ENCODE peak calls at places on chromosomes 11 and 22, in seven cellular contexts. W is transverse colon, F is spleen, G is sigmoid colon, X is HCT116, Z is GM12878, V is GM12891. L is an unnamed sample.

GRCh38 chr11:86341382-86341781 is 33.3 kb upstream of the CCDC81 start:
- DNase-seq in W (no peak), F (no peak), G (no peak), X (no peak), Z (no peak), V (no peak), L (no peak)

GRCh38 chr11:1793091-1793490 is 29.4 kb upstream of the CTSD start:
- DNase-seq in W (no peak), F (no peak), G (no peak), X (no peak), Z (no peak), V (no peak), L (no peak)

GRCh38 chr22:36009085-36009484 is 19.5 kb downstream of the RBFOX2 start:
- DNase-seq in W (no peak), F (no peak), G (no peak), X (no peak), Z (no peak), V (no peak), L (no peak)

GRCh38 chr11:83648610-83649467 is 362.7 kb upstream of the CCDC90B start:
- DNase-seq in W (no peak), F (no peak), G (no peak), X (no peak), Z (no peak), V (no peak), L (no peak)

GRCh38 chr11:43517518-43517917 is 158.8 kb downstream of the TTC17 start:
- DNase-seq in W (no peak), F (no peak), G (no peak), X (no peak), Z (no peak), V (no peak), L (no peak)

GRCh38 chr11:116535120-116535519 is 237.7 kb downstream of the BUD13 start:
- DNase-seq in W (no peak), F (no peak), G (peak; percentile 38), X (no peak), Z (no peak), V (no peak), L (no peak)

GRCh38 chr11:75513250-75513649 is 12.5 kb downstream of the GDPD5 start:
- DNase-seq in W (no peak), F (no peak), G (no peak), X (no peak), Z (no peak), V (no peak), L (no peak)

GRCh38 chr22:46845281-46846153 is 83.1 kb downstream of the TBC1D22A start:
- DNase-seq in W (no peak), F (no peak), G (no peak), X (no peak), Z (no peak), V (no peak), L (no peak)

GRCh38 chr11:75279273-75279672 is 38.7 kb downstream of the TPBGL start:
- DNase-seq in W (no peak), F (peak; percentile 17), G (peak; percentile 27), X (no peak), Z (no peak), V (no peak), L (no peak)

GRCh38 chr22:23898006-23898974 is 4.1 kb downstream of the MIF start:
- DNase-seq in W (no peak), F (no peak), G (no peak), X (no peak), Z (no peak), V (no peak), L (no peak)

GRCh38 chr11:112364962-112365481 is 104.4 kb upstream of the PLET1 start:
- DNase-seq in W (peak; percentile 35), F (no peak), G (peak; percentile 85), X (no peak), Z (no peak), V (no peak), L (no peak)

GRCh38 chr22:48218889-48219420 is 1456.5 kb downstream of the TBC1D22A start:
- DNase-seq in W (no peak), F (no peak), G (no peak), X (no peak), Z (no peak), V (no peak), L (no peak)

GRCh38 chr11:10498022-10498400 is 42.9 kb downstream of the AMPD3 start:
- DNase-seq in W (no peak), F (no peak), G (peak; percentile 53), X (no peak), Z (no peak), V (no peak), L (no peak)

GRCh38 chr11:6927030-6927617 is 898 bp downstream of the ZNF215 start:
- DNase-seq in W (peak; percentile 33), F (no peak), G (no peak), X (peak; percentile 10), Z (peak; percentile 7), V (no peak), L (no peak)

GRCh38 chr11:71286701-71287643 is 34.6 kb upstream of the SHANK2 start:
- DNase-seq in W (peak; percentile 60), F (no peak), G (peak; percentile 56), X (no peak), Z (no peak), V (no peak), L (peak; percentile 91)

GRCh38 chr22:41687901-41688364 is 734 bp downstream of the SNU13 start:
- DNase-seq in W (peak; percentile 35), F (peak; percentile 83), G (no peak), X (no peak), Z (no peak), V (no peak), L (no peak)

GRCh38 chr22:35315855-35316745 is 16.4 kb downstream of the TOM1 start:
- DNase-seq in W (no peak), F (peak; percentile 64), G (peak; percentile 65), X (no peak), Z (no peak), V (no peak), L (peak; percentile 65)

GRCh38 chr11:45412033-45412432 is 125.9 kb upstream of the SYT13 start:
- DNase-seq in W (no peak), F (no peak), G (no peak), X (no peak), Z (no peak), V (no peak), L (no peak)

GRCh38 chr11:10310301-10310841 is 5.5 kb downstream of the ADM start:
- DNase-seq in W (no peak), F (no peak), G (no peak), X (no peak), Z (no peak), V (no peak), L (no peak)

GRCh38 chr11:95592455-95592854 is 197.1 kb downstream of the FAM76B start:
- DNase-seq in W (no peak), F (no peak), G (no peak), X (no peak), Z (no peak), V (no peak), L (no peak)

GRCh38 chr11:25566298-25567200 is 765.4 kb upstream of the ANO3 start:
- DNase-seq in W (no peak), F (no peak), G (peak; percentile 64), X (no peak), Z (no peak), V (no peak), L (peak; percentile 20)

GRCh38 chr11:31375866-31376265 is 6.2 kb downstream of the DNAJC24 start:
- DNase-seq in W (no peak), F (no peak), G (no peak), X (no peak), Z (no peak), V (no peak), L (no peak)

GRCh38 chr22:37126383-37126782 is 16.9 kb upstream of the TMPRSS6 start:
- DNase-seq in W (no peak), F (no peak), G (no peak), X (peak; percentile 27), Z (no peak), V (no peak), L (no peak)

GRCh38 chr22:40193429-40194421 is 16.0 kb downstream of the TNRC6B start:
- DNase-seq in W (no peak), F (no peak), G (no peak), X (no peak), Z (no peak), V (no peak), L (no peak)

GRCh38 chr22:17120281-17120680 is 879 bp downstream of the TMEM121B start:
- DNase-seq in W (peak; percentile 34), F (peak; percentile 89), G (no peak), X (no peak), Z (no peak), V (peak; percentile 54), L (no peak)

GRCh38 chr22:47151490-47151889 is 389.0 kb downstream of the TBC1D22A start:
- DNase-seq in W (no peak), F (no peak), G (no peak), X (no peak), Z (no peak), V (no peak), L (no peak)

GRCh38 chr22:41831383-41831782 is 1.5 kb upstream of the SREBF2 start:
- DNase-seq in W (no peak), F (no peak), G (no peak), X (no peak), Z (no peak), V (no peak), L (no peak)

GRCh38 chr11:17605736-17606135 is 58.7 kb downstream of the OTOG start:
- DNase-seq in W (no peak), F (peak; percentile 73), G (no peak), X (no peak), Z (no peak), V (no peak), L (no peak)

GRCh38 chr11:104852811-104853210 is 45.4 kb downstream of the CASP12 start:
- DNase-seq in W (no peak), F (no peak), G (no peak), X (no peak), Z (no peak), V (no peak), L (no peak)

GRCh38 chr11:119845756-119846155 is 116.8 kb upstream of the NECTIN1 start:
- DNase-seq in W (no peak), F (no peak), G (no peak), X (no peak), Z (no peak), V (no peak), L (no peak)
- TF ChIP-seq POLR2AphosphoS5 in W (no peak), F (no peak), G (no peak), X (no peak), Z (no peak), V (no peak), L (no peak)

GRCh38 chr11:34599406-34599901 is 21.4 kb upstream of the EHF start:
- DNase-seq in W (no peak), F (no peak), G (no peak), X (peak; percentile 91), Z (no peak), V (no peak), L (no peak)
- TF ChIP-seq POLR2AphosphoS5 in W (no peak), F (no peak), G (no peak), X (peak; percentile 66), Z (no peak), V (no peak), L (no peak)

GRCh38 chr11:64844330-64845124 is at the start of gene CDC42BPG:
- DNase-seq in W (peak; percentile 91), F (peak; percentile 94), G (no peak), X (peak; percentile 57), Z (no peak), V (peak; percentile 91), L (peak; percentile 89)
- TF ChIP-seq POLR2AphosphoS5 in W (peak; percentile 64), F (peak; percentile 6), G (no peak), X (peak; percentile 51), Z (no peak), V (no peak), L (peak; percentile 6)

DNA sequence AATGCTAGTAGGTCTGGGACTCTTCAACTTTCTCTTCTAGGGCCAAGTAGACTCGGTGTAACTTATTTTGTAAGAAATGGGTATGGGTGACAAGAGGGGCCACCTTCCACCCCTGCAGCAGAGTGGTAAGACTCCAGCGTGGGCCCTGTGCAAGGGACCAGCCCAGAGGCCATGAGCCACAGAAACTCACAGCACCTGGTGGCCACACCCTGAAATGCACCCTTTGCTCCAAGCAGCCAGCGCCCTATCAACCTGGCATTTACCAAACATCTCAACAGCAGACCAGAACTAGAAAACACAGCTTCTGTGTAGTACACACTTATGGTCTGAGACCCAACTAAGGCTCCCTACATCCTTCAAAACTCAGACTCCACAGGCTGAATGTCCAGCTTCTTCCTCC is 5.7 kb downstream of the CDCA5 start:
- DNase-seq in W (peak; percentile 86), F (peak; percentile 82), G (no peak), X (peak; percentile 29), Z (no peak), V (peak; percentile 64), L (no peak)
- TF ChIP-seq POLR2AphosphoS5 in W (no peak), F (no peak), G (no peak), X (no peak), Z (no peak), V (no peak), L (no peak)